ENCODE peak calls at places on chromosomes 11 and 22, in six cellular contexts. X, J, L, I, R and O are unnamed samples.

GRCh38 chr22:48737461-48738203 is 1090.0 kb downstream of the BRD1 start:
- DNase-seq in X (no peak), J (no peak), L (no peak), I (no peak), R (no peak), O (no peak)

GRCh38 chr22:36432592-36433317 is 45.0 kb upstream of the MYH9 start:
- DNase-seq in X (no peak), J (no peak), L (no peak), I (no peak), R (no peak), O (no peak)

GRCh38 chr11:88042238-88043032 is 132.8 kb downstream of the RAB38 start:
- DNase-seq in X (no peak), J (peak), L (no peak), I (no peak), R (no peak), O (no peak)

GRCh38 chr11:15905815-15906214 is 450.5 kb downstream of the SOX6 start:
- DNase-seq in X (no peak), J (no peak), L (no peak), I (no peak), R (no peak), O (no peak)

GRCh38 chr22:37647317-37647716 is 7.8 kb downstream of the SH3BP1 start:
- DNase-seq in X (no peak), J (no peak), L (no peak), I (no peak), R (no peak), O (no peak)

GRCh38 chr11:86919557-86920210 is 35.5 kb downstream of the FZD4 start:
- DNase-seq in X (peak), J (peak), L (no peak), I (peak), R (peak), O (no peak)

GRCh38 chr11:82889133-82890001 is 10.9 kb downstream of the PRCP start:
- DNase-seq in X (no peak), J (no peak), L (no peak), I (no peak), R (no peak), O (no peak)

GRCh38 chr22:33919591-33920501 is at the start of gene LARGE1:
- DNase-seq in X (peak), J (no peak), L (no peak), I (peak), R (peak), O (peak)

GRCh38 chr22:39478461-39478860 is 21.6 kb downstream of the MGAT3 start:
- DNase-seq in X (no peak), J (no peak), L (peak), I (peak), R (no peak), O (no peak)

GRCh38 chr11:121295246-121296007 is 2.9 kb downstream of the SC5D start:
- DNase-seq in X (no peak), J (no peak), L (no peak), I (no peak), R (no peak), O (no peak)

GRCh38 chr22:33780761-33781160 is 139.5 kb downstream of the LARGE1 start:
- DNase-seq in X (no peak), J (no peak), L (no peak), I (peak), R (no peak), O (no peak)

GRCh38 chr11:67033661-67034166 is 10.8 kb downstream of the SYT12 start:
- DNase-seq in X (no peak), J (no peak), L (no peak), I (no peak), R (no peak), O (no peak)

GRCh38 chr11:1560618-1561251 is 11.3 kb downstream of the DUSP8 start:
- DNase-seq in X (no peak), J (no peak), L (no peak), I (no peak), R (no peak), O (no peak)

GRCh38 chr22:27576815-27577564 is 224.6 kb downstream of the MN1 start:
- DNase-seq in X (no peak), J (no peak), L (no peak), I (no peak), R (peak), O (no peak)

GRCh38 chr11:134294664-134295063 is 18.5 kb downstream of the GLB1L3 start:
- DNase-seq in X (no peak), J (no peak), L (no peak), I (no peak), R (no peak), O (no peak)

GRCh38 chr11:82857145-82857544 is 43.1 kb downstream of the PRCP start:
- DNase-seq in X (no peak), J (no peak), L (no peak), I (no peak), R (no peak), O (no peak)